ENCODE peak calls at places on chromosome X, in seven cellular contexts. E, S, Z, O, U, W and R are unnamed samples.

GRCh38 chrX:9865804-9866471 is 79.7 kb downstream of the SHROOM2 start:
- DNase-seq in E (no peak), S (peak), Z (no peak), O (no peak), U (no peak), W (no peak), R (no peak)

GRCh38 chrX:124594017-124594651 is 247.8 kb downstream of the SH2D1A start:
- DNase-seq in E (no peak), S (peak), Z (no peak), O (no peak), U (no peak), W (no peak), R (no peak)

GRCh38 chrX:63657821-63658220 is 127.2 kb downstream of the ARHGEF9 start:
- DNase-seq in E (peak), S (peak), Z (peak), O (peak), U (no peak), W (peak), R (peak)

GRCh38 chrX:43655151-43655676 is 885 bp upstream of the MAOA start:
- DNase-seq in E (no peak), S (peak), Z (no peak), O (peak), U (peak), W (peak), R (peak)

GRCh38 chrX:23387826-23388225 is 53.2 kb downstream of the PTCHD1 start:
- DNase-seq in E (no peak), S (no peak), Z (no peak), O (no peak), U (no peak), W (no peak), R (no peak)

GRCh38 chrX:119605398-119605738 is 856 bp downstream of the NKRF start:
- DNase-seq in E (no peak), S (no peak), Z (no peak), O (peak), U (no peak), W (peak), R (no peak)

GRCh38 chrX:133335027-133335426 is 80.3 kb downstream of the GPC4 start:
- DNase-seq in E (no peak), S (peak), Z (no peak), O (peak), U (peak), W (no peak), R (no peak)

GRCh38 chrX:53319614-53320542 is 38.5 kb upstream of the IQSEC2 start:
- DNase-seq in E (no peak), S (no peak), Z (no peak), O (no peak), U (no peak), W (no peak), R (no peak)

GRCh38 chrX:12977761-12978204 is 2.9 kb downstream of the TMSB4X start:
- DNase-seq in E (no peak), S (no peak), Z (no peak), O (no peak), U (no peak), W (no peak), R (no peak)

GRCh38 chrX:78456909-78457308 is 129.5 kb upstream of the CYSLTR1 start:
- DNase-seq in E (no peak), S (no peak), Z (no peak), O (no peak), U (no peak), W (no peak), R (no peak)

GRCh38 chrX:826448-826847 is 195.9 kb downstream of the SHOX start:
- DNase-seq in E (peak), S (no peak), Z (no peak), O (no peak), U (no peak), W (no peak), R (no peak)

GRCh38 chrX:103360916-103361315 is 4.6 kb downstream of the TCEAL9 start:
- DNase-seq in E (no peak), S (no peak), Z (no peak), O (no peak), U (no peak), W (no peak), R (no peak)

GRCh38 chrX:13293700-13294099 is 26.2 kb downstream of the ATXN3L start:
- DNase-seq in E (no peak), S (peak), Z (no peak), O (no peak), U (no peak), W (no peak), R (no peak)

GRCh38 chrX:106510713-106511411 is 100.9 kb upstream of the RADX start:
- DNase-seq in E (no peak), S (no peak), Z (no peak), O (no peak), U (no peak), W (no peak), R (no peak)

GRCh38 chrX:82734140-82734539 is 774.0 kb upstream of the POU3F4 start:
- DNase-seq in E (no peak), S (no peak), Z (no peak), O (no peak), U (no peak), W (no peak), R (no peak)

GRCh38 chrX:139889760-139890159 is 43.1 kb downstream of the ATP11C start:
- DNase-seq in E (peak), S (peak), Z (no peak), O (no peak), U (no peak), W (no peak), R (no peak)

GRCh38 chrX:141341341-141341740 is 99.0 kb upstream of the SPANXC start:
- DNase-seq in E (peak), S (peak), Z (peak), O (no peak), U (no peak), W (no peak), R (no peak)

GRCh38 chrX:70454441-70455365 is 10.1 kb downstream of the DLG3 start:
- DNase-seq in E (no peak), S (peak), Z (no peak), O (peak), U (peak), W (peak), R (peak)

GRCh38 chrX:134186362-134187121 is 50.4 kb upstream of the CCDC160 start:
- DNase-seq in E (no peak), S (peak), Z (no peak), O (no peak), U (no peak), W (no peak), R (no peak)

GRCh38 chrX:48531359-48531954 is 8.1 kb upstream of the TBC1D25 start:
- DNase-seq in E (peak), S (peak), Z (no peak), O (no peak), U (no peak), W (no peak), R (no peak)

GRCh38 chrX:18390941-18391538 is 34.4 kb upstream of the CDKL5 start:
- DNase-seq in E (peak), S (peak), Z (no peak), O (peak), U (peak), W (peak), R (no peak)

GRCh38 chrX:48939417-48940228 is 17.8 kb downstream of the OTUD5 start:
- DNase-seq in E (no peak), S (no peak), Z (no peak), O (no peak), U (no peak), W (no peak), R (no peak)

GRCh38 chrX:53071604-53072417 is 10.4 kb upstream of the TSPYL2 start:
- DNase-seq in E (peak), S (peak), Z (no peak), O (peak), U (no peak), W (peak), R (no peak)

GRCh38 chrX:47189906-47190305 is 3.7 kb upstream of the UBA1 start:
- DNase-seq in E (no peak), S (no peak), Z (no peak), O (no peak), U (no peak), W (no peak), R (no peak)

GRCh38 chrX:70129811-70130210 is 3.4 kb upstream of the IGBP1 start:
- DNase-seq in E (no peak), S (peak), Z (no peak), O (no peak), U (no peak), W (no peak), R (no peak)

GRCh38 chrX:123884809-123885408 is 25.1 kb downstream of the XIAP start:
- DNase-seq in E (peak), S (peak), Z (no peak), O (peak), U (peak), W (no peak), R (no peak)

GRCh38 chrX:42247241-42247640 is 323.9 kb upstream of the CASK start:
- DNase-seq in E (no peak), S (no peak), Z (no peak), O (no peak), U (no peak), W (no peak), R (no peak)

GRCh38 chrX:42241421-42241820 is 318.1 kb upstream of the CASK start:
- DNase-seq in E (no peak), S (no peak), Z (no peak), O (no peak), U (no peak), W (no peak), R (no peak)

GRCh38 chrX:42242044-42242443 is 318.7 kb upstream of the CASK start:
- DNase-seq in E (no peak), S (no peak), Z (no peak), O (no peak), U (no peak), W (no peak), R (no peak)

GRCh38 chrX:42248226-42248625 is 324.9 kb upstream of the CASK start:
- DNase-seq in E (no peak), S (no peak), Z (no peak), O (no peak), U (no peak), W (no peak), R (no peak)

GRCh38 chrX:42246814-42247213 is 323.5 kb upstream of the CASK start:
- DNase-seq in E (no peak), S (peak), Z (no peak), O (no peak), U (no peak), W (peak), R (no peak)
- TF ChIP-seq CTCF in E (no peak), S (no peak), Z (no peak), O (no peak), U (no peak), W (no peak), R (no peak)

DNA sequence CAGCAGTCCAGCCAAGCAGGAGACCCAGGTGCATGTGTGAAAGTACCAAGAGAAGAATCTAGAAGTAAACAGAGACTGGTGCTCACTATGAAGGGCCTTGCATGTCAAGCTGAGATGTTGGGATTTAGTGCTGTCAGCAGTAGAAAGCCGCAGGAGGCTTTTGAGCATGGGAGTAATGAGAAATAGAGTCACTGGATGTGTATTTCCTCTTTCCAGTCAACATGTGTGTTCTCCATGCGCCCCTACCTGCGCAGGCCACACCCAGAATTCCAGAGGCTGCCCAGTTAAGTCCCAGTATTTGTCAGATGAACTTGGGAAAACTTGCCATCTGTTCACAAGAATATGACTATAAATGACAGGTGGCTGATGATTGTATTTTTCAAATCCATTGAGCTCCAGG is 4.5 kb upstream of the MAMLD1 start:
- DNase-seq in E (no peak), S (no peak), Z (no peak), O (no peak), U (no peak), W (no peak), R (no peak)
- TF ChIP-seq CTCF in E (no peak), S (no peak), Z (no peak), O (no peak), U (no peak), W (no peak), R (no peak)

GRCh38 chrX:80812176-80812575 is 2.5 kb upstream of the BRWD3 start:
- DNase-seq in E (peak), S (peak), Z (no peak), O (peak), U (no peak), W (peak), R (no peak)
- TF ChIP-seq CTCF in E (peak), S (no peak), Z (peak), O (peak), U (no peak), W (no peak), R (no peak)

DNA sequence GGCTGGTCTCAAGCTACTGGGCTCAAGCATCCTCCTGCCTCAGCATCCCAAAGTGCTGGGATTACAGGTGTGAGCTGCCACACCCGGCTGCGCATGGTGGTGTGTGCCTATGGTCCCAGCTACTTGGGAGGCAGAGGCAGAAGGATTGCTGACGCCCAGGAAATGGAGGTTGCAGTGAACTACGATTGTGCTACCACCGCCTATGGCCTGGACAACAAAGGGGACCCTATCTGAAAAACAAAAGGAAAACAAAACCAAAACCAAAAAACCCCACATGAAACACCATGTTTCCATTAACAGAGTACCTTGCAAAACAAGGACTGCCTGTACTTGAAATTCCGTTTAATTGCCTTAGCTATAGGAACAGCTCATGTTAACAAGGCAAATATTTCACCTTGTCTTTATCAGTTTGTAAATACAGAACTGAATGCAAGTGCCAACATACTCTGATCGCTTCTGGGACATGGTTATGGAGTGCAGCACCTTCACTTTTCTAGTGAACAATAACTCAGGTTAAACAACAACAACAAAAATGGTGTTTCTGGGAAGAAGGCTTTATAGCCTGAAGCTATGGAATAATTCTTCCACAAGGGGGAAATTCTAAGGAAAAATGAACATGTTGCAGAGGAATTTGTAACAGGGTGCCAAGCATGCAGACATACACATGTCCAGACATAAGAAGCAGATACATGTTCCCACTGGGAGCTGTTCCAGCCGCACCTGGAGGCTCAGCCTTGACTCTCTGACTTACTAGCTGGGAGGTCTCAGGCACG is 73.2 kb upstream of the STS start:
- DNase-seq in E (no peak), S (no peak), Z (no peak), O (no peak), U (no peak), W (no peak), R (no peak)
- TF ChIP-seq CTCF in E (no peak), S (no peak), Z (no peak), O (no peak), U (peak), W (no peak), R (no peak)

GRCh38 chrX:38632516-38632915 is 71.2 kb downstream of the TSPAN7 start:
- DNase-seq in E (no peak), S (no peak), Z (no peak), O (no peak), U (no peak), W (no peak), R (no peak)

GRCh38 chrX:38628587-38628986 is 67.2 kb downstream of the TSPAN7 start:
- DNase-seq in E (no peak), S (no peak), Z (no peak), O (no peak), U (no peak), W (no peak), R (no peak)

DNA sequence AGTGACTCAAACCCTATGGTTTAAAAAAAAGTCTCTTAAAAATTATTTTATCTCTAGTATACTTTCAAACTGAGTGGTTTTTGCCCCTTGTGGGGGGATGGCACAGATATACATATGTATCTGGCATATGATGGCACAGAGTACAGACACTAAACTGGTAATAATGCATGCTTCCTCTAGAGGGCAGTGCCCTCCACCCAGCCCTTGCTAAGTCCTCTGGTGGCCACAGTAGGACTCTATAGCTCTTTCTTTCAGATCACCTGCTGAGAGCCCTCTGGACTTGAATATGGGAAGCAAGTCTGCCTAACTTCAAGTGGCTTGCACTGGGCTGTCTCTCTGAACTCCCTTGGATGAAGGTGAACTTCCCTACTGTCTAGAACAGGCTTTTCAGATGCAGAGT is 66.3 kb downstream of the TSPAN7 start:
- DNase-seq in E (peak), S (peak), Z (no peak), O (no peak), U (no peak), W (peak), R (no peak)
- TF ChIP-seq CTCF in E (peak), S (peak), Z (no peak), O (no peak), U (peak), W (peak), R (peak)

GRCh38 chrX:148530464-148531077 is 30.2 kb downstream of the AFF2 start:
- DNase-seq in E (no peak), S (peak), Z (peak), O (peak), U (peak), W (no peak), R (no peak)
- TF ChIP-seq CTCF in E (peak), S (peak), Z (no peak), O (no peak), U (peak), W (peak), R (peak)

DNA sequence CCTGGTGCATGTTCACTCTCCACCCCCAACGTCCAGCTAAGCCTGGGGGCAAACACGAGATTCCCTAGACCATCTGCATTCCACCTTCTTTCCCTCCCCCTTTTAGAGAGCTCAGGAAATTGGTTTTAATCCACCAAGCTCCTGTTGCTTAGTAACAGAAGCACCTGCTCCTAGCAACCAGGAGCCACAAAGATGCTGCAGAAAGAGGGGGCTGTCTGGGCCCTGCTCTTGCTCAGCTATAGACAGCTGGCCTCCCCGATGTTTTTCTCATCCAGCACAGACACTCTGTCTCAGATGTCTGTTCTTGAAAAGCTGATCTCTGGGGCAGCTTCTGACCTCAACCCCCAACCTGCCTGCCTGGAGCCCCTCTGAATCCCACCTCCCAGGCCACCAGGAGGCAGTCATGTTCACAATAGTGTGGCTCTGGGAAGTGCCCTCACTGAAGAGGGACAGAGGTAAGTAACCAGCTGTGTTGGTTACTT is 71.5 kb downstream of the SLC16A2 start:
- DNase-seq in E (no peak), S (no peak), Z (no peak), O (no peak), U (peak), W (no peak), R (no peak)
- TF ChIP-seq CTCF in E (peak), S (peak), Z (no peak), O (no peak), U (peak), W (no peak), R (no peak)